ENCODE peak calls at places on chromosomes 1 and 21, in six cellular contexts. One of them, this sample, is unnamed.

GRCh38 chr1:63691672-63692425 is 82.0 kb upstream of the ROR1 start:
- DNase-seq in fibroblast of pulmonary artery: peak
- DNase-seq in activated naive CD4-positive, alpha-beta T cell treated with Interleukin-2 at 50 U/mL for 16 hours: no peak
- DNase-seq in heart right ventricle: peak
- DNase-seq in left ventricle myocardium superior: no peak
- DNase-seq in mesenchymal stem cell: peak
- DNase-seq in this sample: peak

GRCh38 chr1:180921386-180921785 is 8.7 kb downstream of the KIAA1614 start:
- DNase-seq in activated naive CD4-positive, alpha-beta T cell treated with Interleukin-2 at 50 U/mL for 16 hours: no peak
- DNase-seq in heart right ventricle: no peak
- DNase-seq in left ventricle myocardium superior: no peak
- DNase-seq in mesenchymal stem cell: no peak
- DNase-seq in fibroblast of pulmonary artery: no peak
- DNase-seq in this sample: no peak

GRCh38 chr1:152459596-152460528 is 45.8 kb upstream of the CRNN start:
- DNase-seq in fibroblast of pulmonary artery: peak
- DNase-seq in heart right ventricle: peak
- DNase-seq in left ventricle myocardium superior: peak
- DNase-seq in mesenchymal stem cell: peak
- DNase-seq in activated naive CD4-positive, alpha-beta T cell treated with Interleukin-2 at 50 U/mL for 16 hours: peak
- DNase-seq in this sample: peak

GRCh38 chr1:154953611-154954038 is 2.3 kb downstream of the PBXIP1 start:
- DNase-seq in fibroblast of pulmonary artery: no peak
- DNase-seq in mesenchymal stem cell: no peak
- DNase-seq in left ventricle myocardium superior: no peak
- DNase-seq in activated naive CD4-positive, alpha-beta T cell treated with Interleukin-2 at 50 U/mL for 16 hours: no peak
- DNase-seq in heart right ventricle: no peak
- DNase-seq in this sample: no peak

GRCh38 chr21:42793774-42794173 is 85.6 kb downstream of the WDR4 start:
- DNase-seq in heart right ventricle: no peak
- DNase-seq in mesenchymal stem cell: no peak
- DNase-seq in activated naive CD4-positive, alpha-beta T cell treated with Interleukin-2 at 50 U/mL for 16 hours: no peak
- DNase-seq in left ventricle myocardium superior: no peak
- DNase-seq in fibroblast of pulmonary artery: no peak
- DNase-seq in this sample: no peak

GRCh38 chr1:25347556-25347955 is 9.4 kb downstream of the TMEM50A start:
- DNase-seq in heart right ventricle: no peak
- DNase-seq in left ventricle myocardium superior: no peak
- DNase-seq in fibroblast of pulmonary artery: no peak
- DNase-seq in activated naive CD4-positive, alpha-beta T cell treated with Interleukin-2 at 50 U/mL for 16 hours: no peak
- DNase-seq in mesenchymal stem cell: no peak
- DNase-seq in this sample: no peak

GRCh38 chr21:26449161-26449560 is 123.9 kb downstream of the CYYR1 start:
- DNase-seq in activated naive CD4-positive, alpha-beta T cell treated with Interleukin-2 at 50 U/mL for 16 hours: no peak
- DNase-seq in heart right ventricle: no peak
- DNase-seq in fibroblast of pulmonary artery: peak
- DNase-seq in mesenchymal stem cell: peak
- DNase-seq in left ventricle myocardium superior: no peak
- DNase-seq in this sample: no peak

GRCh38 chr1:172742599-172743500 is 83.9 kb downstream of the FASLG start:
- DNase-seq in heart right ventricle: no peak
- DNase-seq in fibroblast of pulmonary artery: peak
- DNase-seq in activated naive CD4-positive, alpha-beta T cell treated with Interleukin-2 at 50 U/mL for 16 hours: no peak
- DNase-seq in left ventricle myocardium superior: no peak
- DNase-seq in mesenchymal stem cell: peak
- DNase-seq in this sample: peak

GRCh38 chr1:176466514-176466913 is 3.5 kb downstream of the PAPPA2 start:
- DNase-seq in fibroblast of pulmonary artery: no peak
- DNase-seq in activated naive CD4-positive, alpha-beta T cell treated with Interleukin-2 at 50 U/mL for 16 hours: no peak
- DNase-seq in mesenchymal stem cell: no peak
- DNase-seq in heart right ventricle: no peak
- DNase-seq in left ventricle myocardium superior: no peak
- DNase-seq in this sample: no peak

GRCh38 chr21:43923391-43923790 is 58.4 kb downstream of the AGPAT3 start:
- DNase-seq in activated naive CD4-positive, alpha-beta T cell treated with Interleukin-2 at 50 U/mL for 16 hours: no peak
- DNase-seq in fibroblast of pulmonary artery: no peak
- DNase-seq in heart right ventricle: peak
- DNase-seq in mesenchymal stem cell: no peak
- DNase-seq in left ventricle myocardium superior: peak
- DNase-seq in this sample: peak

GRCh38 chr1:101485712-101486111 is 248.9 kb downstream of the S1PR1 start:
- DNase-seq in left ventricle myocardium superior: no peak
- DNase-seq in fibroblast of pulmonary artery: no peak
- DNase-seq in activated naive CD4-positive, alpha-beta T cell treated with Interleukin-2 at 50 U/mL for 16 hours: no peak
- DNase-seq in mesenchymal stem cell: no peak
- DNase-seq in heart right ventricle: no peak
- DNase-seq in this sample: no peak

This sample was measured in small intestine.